ENCODE peak calls at places on chromosomes 7 and 10, in four cellular contexts. J is small intestine, D is right atrium auricular region, W is body of pancreas. A is an unnamed sample. For H3K4me1 and H3K9me3, the result is how much of the 10 kb centered on the place peaks cover.

GRCh38 chr10:125034671-125035070 is 92.7 kb downstream of the ZRANB1 start:
- DNase-seq in J (no peak), W (no peak), D (no peak), A (no peak)

GRCh38 chr7:16587785-16588184 is 57.8 kb downstream of the ANKMY2 start:
- DNase-seq in D (no peak), W (peak), J (no peak), A (no peak)

GRCh38 chr10:12638103-12638502 is 288.8 kb downstream of the CAMK1D start:
- DNase-seq in W (peak), D (no peak), J (peak), A (no peak)

GRCh38 chr10:48881937-48882336 is 57.7 kb downstream of the LRRC18 start:
- DNase-seq in W (no peak), J (no peak), D (peak), A (no peak)

GRCh38 chr10:100053686-100054460 is 27.8 kb downstream of the CPN1 start:
- DNase-seq in D (no peak), J (no peak), W (no peak), A (no peak)

GRCh38 chr7:94440460-94441039 is 45.9 kb downstream of the COL1A2 start:
- DNase-seq in D (no peak), J (peak), W (no peak), A (no peak)

GRCh38 chr10:97627731-97628130 is 5.6 kb downstream of the MORN4 start:
- DNase-seq in J (no peak), W (no peak), D (no peak), A (no peak)

GRCh38 chr7:85014936-85015335 is 171.9 kb downstream of the SEMA3D start:
- DNase-seq in W (no peak), J (no peak), D (no peak), A (no peak)

GRCh38 chr7:88034083-88034695 is 100.1 kb downstream of the ADAM22 start:
- DNase-seq in D (no peak), J (no peak), W (no peak), A (no peak)

GRCh38 chr10:77702166-77702565 is 64.6 kb upstream of the KCNMA1 start:
- DNase-seq in D (no peak), J (no peak), W (no peak), A (no peak)

GRCh38 chr7:43905954-43906326 is 456 bp downstream of the URGCP start:
- DNase-seq in D (no peak), J (peak), W (peak), A (peak)

GRCh38 chr7:18408461-18408860 is 87.1 kb upstream of the HDAC9 start:
- DNase-seq in D (no peak), W (no peak), J (no peak), A (no peak)

GRCh38 chr7:131424219-131424822 is 96.6 kb downstream of the MKLN1 start:
- DNase-seq in D (no peak), W (no peak), J (peak), A (peak)

GRCh38 chr7:151591866-151592265 is 72.2 kb upstream of the RHEB start:
- DNase-seq in W (no peak), J (no peak), D (no peak), A (no peak)

GRCh38 chr7:38411404-38411803 is 138.0 kb upstream of the TARP start:
- DNase-seq in J (no peak), W (no peak), D (no peak), A (no peak)

GRCh38 chr10:72611783-72612182 is 14.1 kb downstream of the MICU1 start:
- DNase-seq in J (peak), D (no peak), W (peak), A (no peak)

GRCh38 chr7:114426824-114427223 is 12.2 kb downstream of the FOXP2 start:
- DNase-seq in J (peak), D (no peak), W (no peak), A (no peak)

GRCh38 chr7:116554436-116554835 is 29.6 kb downstream of the CAV1 start:
- DNase-seq in J (peak), D (no peak), W (peak), A (no peak)

GRCh38 chr10:96858706-96859050 is 26.6 kb downstream of the LCOR start:
- DNase-seq in D (no peak), J (no peak), W (no peak), A (no peak)

GRCh38 chr10:100009793-100010676 is at the start of gene DNMBP:
- DNase-seq in D (peak), W (peak), J (peak), A (peak)

GRCh38 chr10:112593023-112593422 is 146.0 kb downstream of the VTI1A start:
- DNase-seq in J (no peak), W (no peak), D (no peak), A (no peak)

GRCh38 chr7:964401-965231 is 10.1 kb upstream of the ADAP1 start:
- DNase-seq in J (peak), D (peak), W (no peak), A (peak)

GRCh38 chr7:65812281-65812680 is 60.6 kb upstream of the VKORC1L1 start:
- DNase-seq in D (no peak), J (no peak), W (no peak), A (no peak)

GRCh38 chr7:84294907-84295455 is 100.4 kb upstream of the SEMA3A start:
- DNase-seq in J (no peak), D (no peak), W (no peak), A (no peak)

GRCh38 chr7:101598422-101598957 is 30.6 kb downstream of the MYL10 start:
- DNase-seq in D (no peak), W (peak), J (peak), A (no peak)

GRCh38 chr7:30273552-30273951 is 10.8 kb upstream of the ZNRF2 start:
- DNase-seq in J (no peak), W (no peak), D (no peak), A (no peak)

GRCh38 chr10:3065622-3066021 is 1.7 kb upstream of the PFKP start:
- DNase-seq in D (no peak), W (no peak), J (no peak), A (no peak)

GRCh38 chr7:85924062-85924461 is 719.6 kb upstream of the GRM3 start:
- DNase-seq in D (no peak), W (no peak), J (no peak), A (no peak)

GRCh38 chr10:35895331-35895730 is 253.2 kb upstream of the FZD8 start:
- DNase-seq in W (no peak), J (no peak), D (no peak), A (no peak)

GRCh38 chr7:124747072-124747471 is 18.5 kb downstream of the GPR37 start:
- DNase-seq in D (no peak), J (no peak), W (no peak), A (no peak)

GRCh38 chr7:124752310-124752709 is 13.3 kb downstream of the GPR37 start:
- DNase-seq in J (no peak), W (no peak), D (no peak), A (no peak)

GRCh38 chr7:124754576-124755264 is 10.9 kb downstream of the GPR37 start:
- DNase-seq in D (no peak), W (no peak), J (no peak), A (no peak)

GRCh38 chr7:124751017-124751416 is 14.6 kb downstream of the GPR37 start:
- DNase-seq in D (no peak), W (no peak), J (no peak), A (no peak)
- H3K27ac ChIP-seq in D (no peak), W (no peak), J (no peak), A (no peak)

GRCh38 chr10:44980309-44981171 is 1.9 kb upstream of the DEPP1 start:
- DNase-seq in J (no peak), D (no peak), W (no peak), A (no peak)

GRCh38 chr10:44981172-44982113 is 2.8 kb upstream of the DEPP1 start:
- DNase-seq in J (no peak), W (peak), D (no peak), A (no peak)

GRCh38 chr10:44978213-44978569 is 418 bp downstream of the DEPP1 start:
- DNase-seq in D (no peak), W (no peak), J (no peak), A (no peak)

GRCh38 chr10:44978570-44979280 is at the start of gene DEPP1:
- DNase-seq in D (peak), J (peak), W (peak), A (no peak)

DNA sequence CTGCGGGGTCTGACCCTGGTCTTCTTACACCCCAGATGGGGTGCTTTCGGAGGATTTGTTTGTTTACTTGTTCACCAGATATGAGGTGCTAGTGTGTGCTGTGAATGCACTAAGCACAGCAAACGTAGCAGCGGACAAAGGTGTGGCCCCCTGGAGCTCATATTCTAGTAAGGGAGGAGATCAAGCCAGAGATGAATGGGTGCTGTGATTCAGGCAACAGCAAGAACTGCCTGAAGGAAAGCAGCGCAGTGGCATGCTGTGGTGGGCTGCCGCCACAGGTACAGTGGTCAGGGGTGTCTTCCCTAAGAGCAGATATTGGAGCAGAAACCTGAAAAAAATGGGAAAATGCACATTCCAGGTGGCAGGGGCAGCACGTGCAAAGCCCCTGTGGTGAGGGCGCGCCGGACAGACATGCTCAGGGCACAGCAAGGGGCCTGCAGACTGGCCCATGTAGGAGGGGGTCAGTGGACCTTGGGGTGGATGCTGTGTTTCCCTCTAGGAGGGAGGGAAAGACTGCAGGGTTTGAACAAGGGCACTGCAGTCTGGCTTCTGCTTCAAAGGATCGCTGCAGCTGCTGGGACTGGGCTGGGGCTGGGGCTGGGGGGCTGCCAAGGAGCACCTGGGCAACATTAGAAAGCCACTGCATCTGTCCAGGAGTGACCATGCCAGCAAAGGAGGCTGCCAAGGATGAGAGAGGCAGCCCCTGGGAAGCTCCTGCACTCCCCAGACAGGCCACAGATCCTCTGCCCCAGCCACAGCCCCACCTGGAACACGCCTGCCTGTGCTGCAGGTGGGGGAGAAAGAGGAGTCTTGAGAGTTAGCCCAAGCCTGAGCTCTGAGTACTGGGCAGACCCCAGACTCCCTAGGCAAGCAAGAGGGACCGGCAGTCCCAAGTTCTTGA is 922 bp upstream of the DEPP1 start:
- DNase-seq in J (no peak), W (peak), D (no peak), A (no peak)
- H3K4me1 ChIP-seq in J (under half), W (half or more), D (under half), A (under half)

GRCh38 chr7:157837561-157837960 is 500.8 kb downstream of the DNAJB6 start:
- DNase-seq in J (no peak), W (no peak), D (no peak), A (no peak)
- H3K9me3 ChIP-seq in J (under half), W (under half), D (under half), A (under half)

DNA sequence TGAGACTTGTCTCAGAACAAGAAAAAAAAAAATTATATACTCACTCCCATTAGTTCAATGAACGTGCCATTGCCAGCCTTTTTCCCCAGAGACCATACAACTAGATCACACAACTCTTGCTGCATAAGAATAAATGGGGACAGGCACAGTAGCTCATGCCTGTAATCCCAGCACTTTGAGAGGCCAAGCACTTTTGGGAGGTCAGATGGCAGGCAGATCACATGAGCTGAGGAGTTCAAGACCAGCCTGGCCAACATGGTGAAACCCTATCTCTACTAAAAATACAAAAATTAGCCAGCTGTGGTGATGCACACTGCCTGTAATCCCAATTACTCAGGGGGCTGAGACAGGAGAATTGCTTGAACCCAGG is 13.6 kb downstream of the PDLIM1 start:
- DNase-seq in J (no peak), W (no peak), D (no peak), A (no peak)
- H3K27ac ChIP-seq in J (peak), W (no peak), D (peak), A (no peak)

GRCh38 chr10:114708717-114709352 is 50.8 kb upstream of the ABLIM1 start:
- DNase-seq in W (no peak), J (peak), D (no peak), A (no peak)
- H3K4me1 ChIP-seq in W (under half), J (under half), D (under half), A (under half)

GRCh38 chr7:157524731-157525130 is 187.9 kb downstream of the DNAJB6 start:
- DNase-seq in D (no peak), W (no peak), J (no peak), A (no peak)
- H3K9me3 ChIP-seq in D (under half), W (under half), J (under half), A (under half)

DNA sequence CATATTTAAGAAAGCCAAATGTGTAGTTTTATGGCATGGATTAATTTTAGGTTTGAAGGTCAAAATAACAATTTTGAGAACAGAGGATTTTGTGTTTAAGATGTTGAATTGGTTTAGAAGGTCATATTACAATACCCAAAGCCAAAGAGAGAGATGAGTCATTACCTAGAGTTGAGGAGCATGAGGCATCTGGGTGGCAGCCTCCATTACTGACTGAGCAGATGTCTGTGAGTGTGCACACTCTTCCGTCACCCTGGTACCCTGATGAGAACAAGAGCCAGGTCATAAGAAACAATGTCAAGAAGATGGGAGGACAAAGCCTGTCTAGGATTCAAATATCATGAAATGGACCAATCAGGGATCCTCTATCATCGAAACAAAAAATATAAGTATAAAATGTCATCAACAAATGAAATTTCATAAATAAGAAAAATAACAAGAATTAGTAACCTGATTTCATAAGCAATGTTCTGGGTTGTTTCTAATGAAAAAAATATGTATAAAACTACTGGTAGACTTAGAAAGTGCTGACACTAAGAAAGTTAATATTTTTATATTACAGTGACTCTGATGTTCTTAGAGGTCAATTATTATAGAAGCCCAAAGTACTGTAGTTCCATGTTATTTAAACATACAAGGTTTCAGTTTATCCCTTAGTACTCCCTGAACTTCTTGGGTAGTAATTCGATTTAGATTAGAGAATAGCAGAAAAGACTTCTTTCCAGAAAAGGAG is 20.0 kb downstream of the CUBN start:
- DNase-seq in J (no peak), W (no peak), D (no peak), A (no peak)
- H3K27ac ChIP-seq in J (no peak), W (no peak), D (no peak), A (no peak)

GRCh38 chr10:101960879-101961395 is 95.0 kb downstream of the ARMH3 start:
- DNase-seq in W (no peak), J (no peak), D (no peak), A (no peak)
- H3K4me1 ChIP-seq in W (under half), J (under half), D (under half), A (under half)

GRCh38 chr7:159328096-159328495 is 183.4 kb upstream of the VIPR2 start:
- DNase-seq in D (no peak), W (no peak), J (no peak), A (no peak)
- H3K9me3 ChIP-seq in D (under half), W (under half), J (under half), A (under half)

A was measured in CD4-positive, alpha-beta memory T cell.